ENCODE peak calls at places on chromosomes 1 and 21, in nine cellular contexts. A, X, E, P, V, M, H, R and J are unnamed samples.

GRCh38 chr1:7259955-7260354 is 474.7 kb downstream of the CAMTA1 start:
- DNase-seq in A (no peak), X (no peak), E (no peak), P (no peak), V (no peak), M (no peak), H (no peak), R (no peak), J (no peak)

GRCh38 chr1:161486806-161487482 is 18.3 kb upstream of the FCGR2A start:
- DNase-seq in A (peak), X (peak), E (peak), P (peak), V (no peak), M (no peak), H (peak), R (peak), J (peak)

GRCh38 chr1:43405219-43405875 is 15.6 kb downstream of the SZT2 start:
- DNase-seq in A (no peak), X (no peak), E (no peak), P (no peak), V (no peak), M (no peak), H (no peak), R (no peak), J (no peak)

GRCh38 chr1:11787804-11788436 is 17.8 kb downstream of the MTHFR start:
- DNase-seq in A (no peak), X (no peak), E (no peak), P (no peak), V (no peak), M (no peak), H (no peak), R (no peak), J (no peak)

GRCh38 chr1:33762099-33762830 is 101.6 kb upstream of the HMGB4 start:
- DNase-seq in A (no peak), X (no peak), E (no peak), P (no peak), V (no peak), M (no peak), H (no peak), R (no peak), J (no peak)

GRCh38 chr1:93729502-93729901 is 47.9 kb upstream of the BCAR3 start:
- DNase-seq in A (no peak), X (no peak), E (no peak), P (no peak), V (no peak), M (no peak), H (no peak), R (no peak), J (no peak)

GRCh38 chr1:158998781-158999161 is 10.9 kb upstream of the IFI16 start:
- DNase-seq in A (peak), X (peak), E (no peak), P (peak), V (no peak), M (peak), H (no peak), R (peak), J (peak)

GRCh38 chr1:150576367-150576711 is 3.1 kb downstream of the MCL1 start:
- DNase-seq in A (no peak), X (no peak), E (no peak), P (no peak), V (no peak), M (no peak), H (no peak), R (no peak), J (no peak)

GRCh38 chr1:44100183-44100582 is 18.4 kb upstream of the KLF17 start:
- DNase-seq in A (no peak), X (no peak), E (no peak), P (no peak), V (no peak), M (no peak), H (no peak), R (no peak), J (no peak)

GRCh38 chr1:36421649-36422048 is 23.9 kb upstream of the LSM10 start:
- DNase-seq in A (no peak), X (no peak), E (no peak), P (no peak), V (no peak), M (no peak), H (no peak), R (no peak), J (no peak)

GRCh38 chr1:162040657-162041056 is 17.0 kb upstream of the OLFML2B start:
- DNase-seq in A (peak), X (no peak), E (no peak), P (no peak), V (no peak), M (no peak), H (no peak), R (peak), J (no peak)

GRCh38 chr1:172351347-172351746 is 69.1 kb upstream of the C1orf105 start:
- DNase-seq in A (no peak), X (no peak), E (no peak), P (no peak), V (no peak), M (no peak), H (no peak), R (no peak), J (no peak)

GRCh38 chr1:56459260-56459659 is 120.1 kb downstream of the PLPP3 start:
- DNase-seq in A (no peak), X (no peak), E (no peak), P (no peak), V (no peak), M (no peak), H (peak), R (no peak), J (no peak)

GRCh38 chr1:80066060-80066459 is 1059.5 kb upstream of the ADGRL4 start:
- DNase-seq in A (no peak), X (no peak), E (no peak), P (no peak), V (no peak), M (no peak), H (no peak), R (no peak), J (no peak)

GRCh38 chr1:178529364-178530036 is 16.6 kb downstream of the TEX35 start:
- DNase-seq in A (no peak), X (no peak), E (peak), P (no peak), V (no peak), M (no peak), H (no peak), R (no peak), J (no peak)
- TF ChIP-seq CTCF in A (no peak), X (no peak), E (no peak), P (no peak), V (no peak), M (no peak), H (no peak), R (no peak), J (no peak)

GRCh38 chr1:247146671-247147070 is 25.1 kb downstream of the ZNF124 start:
- DNase-seq in A (peak), X (no peak), E (no peak), P (no peak), V (no peak), M (no peak), H (no peak), R (no peak), J (no peak)
- TF ChIP-seq CTCF in A (peak), X (no peak), E (no peak), P (no peak), V (no peak), M (no peak), H (peak), R (no peak), J (no peak)

GRCh38 chr1:27937524-27937836 is 2.7 kb downstream of the SMPDL3B start:
- DNase-seq in A (no peak), X (no peak), E (no peak), P (no peak), V (no peak), M (no peak), H (no peak), R (no peak), J (no peak)

GRCh38 chr1:27938488-27938887 is 3.7 kb downstream of the SMPDL3B start:
- DNase-seq in A (no peak), X (no peak), E (no peak), P (no peak), V (no peak), M (no peak), H (no peak), R (no peak), J (no peak)

GRCh38 chr1:27936370-27936769 is 1.6 kb downstream of the SMPDL3B start:
- DNase-seq in A (no peak), X (no peak), E (no peak), P (no peak), V (no peak), M (no peak), H (no peak), R (no peak), J (no peak)

GRCh38 chr1:27935721-27936120 is 921 bp downstream of the SMPDL3B start:
- DNase-seq in A (no peak), X (no peak), E (no peak), P (no peak), V (no peak), M (no peak), H (no peak), R (no peak), J (no peak)

GRCh38 chr1:27934818-27935549 is at the start of gene SMPDL3B:
- DNase-seq in A (peak), X (no peak), E (no peak), P (peak), V (no peak), M (no peak), H (no peak), R (peak), J (no peak)
- TF ChIP-seq CTCF in A (no peak), X (no peak), E (peak), P (no peak), V (no peak), M (no peak), H (peak), R (no peak), J (no peak)

DNA sequence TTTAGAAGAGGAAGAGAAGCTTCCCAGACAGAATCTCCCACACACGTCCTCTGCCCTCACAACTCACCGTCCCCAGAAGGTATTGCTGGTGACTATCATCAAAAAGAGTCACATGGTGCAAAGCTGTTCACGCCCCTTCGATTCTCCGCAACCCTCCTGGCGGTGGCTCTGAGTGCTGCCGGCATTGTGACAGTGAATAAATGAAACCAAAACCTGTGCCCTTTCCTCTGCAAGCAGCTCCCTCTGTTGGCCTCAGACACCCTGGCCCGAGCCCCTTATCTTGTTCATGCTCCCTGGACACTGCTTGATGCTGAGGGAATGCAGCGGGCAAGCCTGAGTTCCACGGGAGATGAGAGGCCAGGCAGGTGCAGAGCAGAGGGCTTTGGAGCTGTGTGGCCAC is 510.3 kb downstream of the NPHP4 start:
- DNase-seq in A (peak), X (no peak), E (no peak), P (peak), V (no peak), M (no peak), H (no peak), R (peak), J (peak)
- TF ChIP-seq CTCF in A (no peak), X (no peak), E (no peak), P (no peak), V (no peak), M (no peak), H (no peak), R (no peak), J (peak)

GRCh38 chr1:115677570-115677969 is 35.8 kb downstream of the VANGL1 start:
- DNase-seq in A (peak), X (peak), E (no peak), P (no peak), V (no peak), M (no peak), H (no peak), R (no peak), J (no peak)
- TF ChIP-seq CTCF in A (peak), X (no peak), E (no peak), P (no peak), V (no peak), M (no peak), H (peak), R (no peak), J (no peak)

DNA sequence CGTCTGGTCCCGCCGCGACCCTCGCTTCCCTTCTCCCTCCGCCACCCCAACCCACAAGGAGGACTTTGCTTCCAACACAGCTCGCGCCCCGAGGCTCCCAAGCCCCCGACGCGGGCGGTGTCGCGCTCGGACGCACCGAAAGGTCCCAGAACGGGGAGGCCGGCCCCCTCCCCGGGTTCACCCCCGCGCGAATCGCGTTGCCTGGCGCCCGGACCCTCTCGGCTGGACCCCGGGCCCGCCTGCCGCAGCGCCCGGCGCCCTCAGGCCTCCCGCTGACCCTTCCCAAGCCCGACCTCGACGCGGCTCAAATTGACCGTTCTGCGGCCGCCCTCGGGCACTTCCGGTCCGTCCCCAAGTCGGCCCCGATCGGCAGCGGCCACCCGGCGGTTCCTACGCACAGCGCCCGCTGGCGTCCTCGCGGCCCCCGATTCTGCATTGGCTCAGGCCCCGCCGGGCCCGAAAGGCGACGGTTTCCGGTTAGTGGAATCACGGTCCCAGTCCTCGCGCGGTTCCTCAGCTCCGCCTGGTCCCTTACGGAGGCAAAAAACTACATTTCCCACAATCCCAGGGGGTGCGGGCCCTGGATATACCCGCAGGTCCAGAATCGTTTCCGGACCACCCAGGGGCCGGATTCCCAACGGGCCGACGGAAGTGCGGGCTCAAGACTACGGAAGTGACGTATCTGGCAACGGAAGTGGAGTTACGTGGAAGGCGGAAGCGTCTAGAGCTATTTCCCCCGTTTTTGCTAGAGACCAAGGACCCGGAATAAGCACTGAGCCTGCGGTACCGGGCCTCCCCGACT is at the start of gene AURKAIP1:
- DNase-seq in A (peak), X (peak), E (peak), P (peak), V (peak), M (peak), H (peak), R (peak), J (peak)
- TF ChIP-seq CTCF in A (peak), X (peak), E (no peak), P (no peak), V (no peak), M (peak), H (peak), R (peak), J (no peak)

DNA sequence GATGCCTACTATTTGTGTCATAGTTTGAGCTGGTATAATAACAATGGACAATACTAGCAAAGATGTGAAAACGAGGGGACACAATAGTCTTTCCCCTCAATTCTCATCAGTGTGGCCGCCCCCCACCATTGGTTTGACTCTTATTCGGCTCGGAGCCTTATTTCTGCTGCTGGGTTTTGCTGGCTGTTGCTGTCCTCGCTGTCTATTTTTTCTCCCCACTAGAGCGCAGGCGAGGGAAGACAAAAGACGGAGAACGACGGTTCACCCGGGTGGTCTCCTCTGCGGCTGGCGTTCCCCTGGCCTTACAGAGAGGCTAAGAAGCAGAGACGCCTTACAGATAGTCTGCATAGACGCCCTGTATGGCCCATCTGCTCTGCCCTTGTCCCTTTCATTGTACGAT is 19.4 kb downstream of the CLIC6 start:
- DNase-seq in A (peak), X (no peak), E (no peak), P (peak), V (no peak), M (peak), H (no peak), R (no peak), J (no peak)
- TF ChIP-seq CTCF in A (peak), X (no peak), E (peak), P (peak), V (no peak), M (no peak), H (peak), R (peak), J (no peak)

DNA sequence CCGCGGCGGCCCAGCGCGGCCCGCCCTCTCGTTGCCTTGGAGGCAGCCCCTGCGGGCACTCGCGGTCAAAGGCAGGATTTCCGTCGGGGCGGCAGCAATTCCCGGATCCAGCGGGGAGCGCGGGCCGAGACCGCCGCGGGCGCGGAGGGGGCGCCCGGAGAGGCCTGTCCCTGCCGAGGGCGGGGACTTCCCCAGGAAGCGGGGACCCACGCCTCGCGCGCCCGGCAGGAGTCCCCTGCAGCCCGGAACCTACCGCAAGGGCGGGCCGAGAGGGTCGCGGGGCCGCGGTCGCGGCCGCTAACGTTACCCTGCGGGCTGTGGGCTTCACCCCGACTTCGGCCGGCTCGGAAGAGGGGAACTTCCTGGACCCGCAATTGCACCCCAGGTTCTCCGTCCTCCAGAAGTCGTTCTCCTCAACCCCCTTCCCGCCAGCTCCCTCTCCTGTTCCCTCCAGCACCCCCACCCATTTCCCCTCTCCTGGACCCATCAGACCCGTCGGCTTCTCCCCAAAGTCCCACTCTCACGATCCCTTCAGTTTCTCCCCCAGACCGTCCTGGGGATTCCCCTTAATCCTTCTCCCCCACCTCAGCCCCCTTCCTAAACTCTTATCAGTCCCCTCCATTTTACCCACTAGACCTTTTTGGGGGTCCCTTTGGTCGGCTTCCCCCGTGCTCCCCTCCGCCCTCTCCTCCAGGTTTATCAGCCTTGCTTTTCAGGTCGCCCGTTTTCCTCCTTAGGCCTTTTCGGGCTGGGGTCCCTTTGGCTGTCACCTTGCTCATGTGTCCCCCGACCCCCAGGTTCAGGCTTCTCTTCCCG is 611 bp downstream of the FGR start:
- DNase-seq in A (peak), X (peak), E (no peak), P (no peak), V (no peak), M (peak), H (no peak), R (peak), J (peak)
- TF ChIP-seq CTCF in A (no peak), X (no peak), E (no peak), P (no peak), V (no peak), M (no peak), H (no peak), R (no peak), J (no peak)

GRCh38 chr21:36429672-36430546 is 44.7 kb downstream of the CHAF1B start:
- DNase-seq in A (peak), X (peak), E (peak), P (peak), V (peak), M (peak), H (peak), R (peak), J (peak)
- TF ChIP-seq CTCF in A (no peak), X (no peak), E (peak), P (no peak), V (no peak), M (peak), H (no peak), R (peak), J (no peak)